ENCODE peak calls at places on chromosomes 7 and 10, in six cellular contexts. U, J, R, D, Z and X are unnamed samples.

GRCh38 chr10:68153473-68154210 is 44.4 kb downstream of the MYPN start:
- DNase-seq in D (peak), Z (peak), R (peak), J (no peak), U (no peak), X (no peak)

GRCh38 chr10:80588506-80589020 is 50.9 kb downstream of the SH2D4B start:
- DNase-seq in R (no peak), Z (no peak), J (no peak), D (no peak), U (no peak), X (no peak)

GRCh38 chr7:954330-955238 is at the start of gene ADAP1:
- DNase-seq in U (peak), Z (no peak), R (no peak), J (peak), D (no peak), X (peak)

GRCh38 chr10:53387546-53387945 is 615.0 kb upstream of the MBL2 start:
- DNase-seq in U (no peak), D (no peak), R (no peak), Z (no peak), J (no peak), X (no peak)

GRCh38 chr7:64879097-64879730 is 23.9 kb upstream of the ZNF273 start:
- DNase-seq in U (no peak), J (no peak), R (no peak), Z (no peak), D (no peak), X (no peak)

GRCh38 chr7:105000927-105001336 is 13.1 kb upstream of the KMT2E start:
- DNase-seq in D (no peak), J (no peak), U (no peak), R (no peak), Z (no peak), X (no peak)

GRCh38 chr7:1703475-1704325 is 33.6 kb downstream of the ELFN1 start:
- DNase-seq in R (no peak), Z (no peak), U (no peak), D (no peak), J (no peak), X (no peak)

GRCh38 chr7:94345907-94346306 is 48.8 kb upstream of the COL1A2 start:
- DNase-seq in U (no peak), Z (no peak), J (no peak), D (no peak), R (no peak), X (no peak)

GRCh38 chr7:158710651-158711102 is 6.1 kb upstream of the NCAPG2 start:
- DNase-seq in R (no peak), D (no peak), U (peak), J (no peak), Z (no peak), X (no peak)

GRCh38 chr7:20331231-20331880 is 656 bp downstream of the ITGB8 start:
- DNase-seq in D (peak), J (peak), Z (no peak), U (peak), R (peak), X (peak)

GRCh38 chr10:88064608-88065383 is 201.4 kb downstream of the PTEN start:
- DNase-seq in D (no peak), Z (no peak), U (peak), J (peak), R (peak), X (no peak)

GRCh38 chr10:114349505-114350211 is 54.6 kb downstream of the AFAP1L2 start:
- DNase-seq in R (no peak), U (no peak), D (no peak), J (no peak), Z (no peak), X (no peak)

GRCh38 chr7:112726076-112726475 is 64.1 kb downstream of the TMEM168 start:
- DNase-seq in J (no peak), Z (no peak), D (no peak), R (no peak), U (no peak), X (no peak)

GRCh38 chr7:39353615-39354376 is 212.4 kb upstream of the YAE1 start:
- DNase-seq in J (peak), D (no peak), U (no peak), Z (no peak), R (peak), X (no peak)

GRCh38 chr7:92404170-92404614 is 43.1 kb upstream of the GATAD1 start:
- DNase-seq in J (no peak), U (no peak), Z (no peak), R (no peak), D (no peak), X (no peak)

GRCh38 chr7:75663302-75663907 is 75.3 kb downstream of the HIP1 start:
- DNase-seq in D (no peak), U (peak), R (no peak), J (no peak), Z (no peak), X (no peak)

GRCh38 chr10:119350529-119351001 is 143.2 kb downstream of the GRK5 start:
- DNase-seq in J (no peak), U (no peak), R (no peak), D (no peak), Z (no peak), X (no peak)

GRCh38 chr10:61835069-61835908 is 66.2 kb upstream of the ARID5B start:
- DNase-seq in U (peak), J (no peak), D (no peak), R (peak), Z (peak), X (no peak)

GRCh38 chr10:132129431-132129830 is 57.3 kb upstream of the DPYSL4 start:
- DNase-seq in R (no peak), U (no peak), Z (no peak), D (no peak), J (no peak), X (no peak)

GRCh38 chr7:63025815-63026214 is 972.8 kb upstream of the ZNF722 start:
- DNase-seq in R (no peak), Z (no peak), D (no peak), U (no peak), J (no peak), X (no peak)

GRCh38 chr7:44647981-44648714 is 41.7 kb downstream of the OGDH start:
- DNase-seq in Z (no peak), U (no peak), J (no peak), R (no peak), D (no peak), X (no peak)

GRCh38 chr7:8303904-8304528 is 42.0 kb upstream of the ICA1 start:
- DNase-seq in U (no peak), D (no peak), R (no peak), J (no peak), Z (no peak), X (no peak)